ENCODE peak calls at places on chromosome 17, in six cellular contexts. D is ascending aorta; L is left cardiac atrium; S is T-helper 9 cell; Y is fibroblast of mammary gland; Z is activated CD4-positive, alpha-beta T cell treated with anti-CD3 and anti-CD28 coated beads for 24 hours. O is an unnamed sample.

GRCh38 chr17:7579001-7579838 is at the start of gene CD68:
- DNase-seq in D (peak; percentile 88), L (peak; percentile 80), S (no peak), Y (peak; percentile 98), Z (peak; percentile 60), O (peak; percentile 90)

GRCh38 chr17:78844301-78845005 is 3.8 kb upstream of the USP36 start:
- DNase-seq in D (no peak), L (no peak), S (no peak), Y (peak; percentile 28), Z (no peak), O (no peak)

GRCh38 chr17:36602030-36602737 is 801 bp downstream of the MRM1 start:
- DNase-seq in D (no peak), L (no peak), S (no peak), Y (no peak), Z (no peak), O (no peak)

GRCh38 chr17:53950207-53950857 is 127.6 kb downstream of the KIF2B start:
- DNase-seq in D (no peak), L (no peak), S (no peak), Y (no peak), Z (no peak), O (no peak)

GRCh38 chr17:75232786-75233185 is 27.3 kb downstream of the NUP85 start:
- DNase-seq in D (no peak), L (no peak), S (no peak), Y (no peak), Z (no peak), O (no peak)

GRCh38 chr17:81189670-81190530 is 23.9 kb upstream of the AATK start:
- DNase-seq in D (no peak), L (no peak), S (no peak), Y (no peak), Z (no peak), O (no peak)

GRCh38 chr17:13306310-13306962 is 288.6 kb upstream of the ELAC2 start:
- DNase-seq in D (no peak), L (no peak), S (no peak), Y (peak; percentile 96), Z (no peak), O (no peak)

GRCh38 chr17:29567362-29568330 is 809 bp upstream of the ABHD15 start:
- DNase-seq in D (no peak), L (peak; percentile 75), S (peak; percentile 64), Y (no peak), Z (peak; percentile 66), O (peak; percentile 83)

GRCh38 chr17:29061036-29061435 is 18.1 kb downstream of the PIPOX start:
- DNase-seq in D (no peak), L (no peak), S (no peak), Y (no peak), Z (no peak), O (no peak)

GRCh38 chr17:7095642-7096041 is 15.6 kb upstream of the CLEC10A start:
- DNase-seq in D (no peak), L (no peak), S (no peak), Y (no peak), Z (no peak), O (no peak)

GRCh38 chr17:76005263-76006149 is 4.9 kb downstream of the CDK3 start:
- DNase-seq in D (no peak), L (peak; percentile 82), S (peak; percentile 83), Y (peak; percentile 82), Z (peak; percentile 85), O (peak; percentile 85)

GRCh38 chr17:83160443-83161297 is 81.3 kb downstream of the METRNL start:
- DNase-seq in D (no peak), L (no peak), S (no peak), Y (no peak), Z (no peak), O (peak; percentile 54)

GRCh38 chr17:39099686-39100293 is 51.6 kb downstream of the PLXDC1 start:
- DNase-seq in D (no peak), L (peak; percentile 74), S (no peak), Y (peak; percentile 70), Z (no peak), O (peak; percentile 89)

GRCh38 chr17:44223574-44224046 is 4.1 kb upstream of the UBTF start:
- DNase-seq in D (no peak), L (peak; percentile 48), S (no peak), Y (peak; percentile 95), Z (no peak), O (no peak)

GRCh38 chr17:32815460-32815859 is 61.5 kb downstream of the MYO1D start:
- DNase-seq in D (no peak), L (no peak), S (no peak), Y (no peak), Z (no peak), O (no peak)

GRCh38 chr17:78716814-78717393 is 65.2 kb downstream of the CYTH1 start:
- DNase-seq in D (no peak), L (peak; percentile 72), S (no peak), Y (peak; percentile 49), Z (no peak), O (peak; percentile 91)

GRCh38 chr17:3828852-3829232 is 17.2 kb downstream of the NCBP3 start:
- DNase-seq in D (no peak), L (no peak), S (no peak), Y (no peak), Z (no peak), O (no peak)

GRCh38 chr17:18070861-18071340 is 16.8 kb upstream of the DRG2 start:
- DNase-seq in D (no peak), L (no peak), S (no peak), Y (peak; percentile 47), Z (no peak), O (no peak)

GRCh38 chr17:40560592-40561293 is 4.5 kb downstream of the CCR7 start:
- DNase-seq in D (no peak), L (peak; percentile 29), S (peak; percentile 56), Y (peak; percentile 84), Z (peak; percentile 66), O (no peak)

GRCh38 chr17:26765860-26766709 is 527.8 kb upstream of the WSB1 start:
- DNase-seq in D (no peak), L (no peak), S (no peak), Y (no peak), Z (no peak), O (no peak)

GRCh38 chr17:83148317-83149044 is 69.1 kb downstream of the METRNL start:
- DNase-seq in D (no peak), L (no peak), S (no peak), Y (no peak), Z (no peak), O (peak; percentile 53)

GRCh38 chr17:57668332-57668731 is 76.8 kb downstream of the CCDC182 start:
- DNase-seq in D (no peak), L (no peak), S (no peak), Y (no peak), Z (no peak), O (no peak)

GRCh38 chr17:81601525-81602120 is 35.3 kb downstream of the NPLOC4 start:
- DNase-seq in D (no peak), L (no peak), S (peak; percentile 10), Y (peak; percentile 77), Z (no peak), O (no peak)

GRCh38 chr17:9071016-9071415 is 49.7 kb downstream of the NTN1 start:
- DNase-seq in D (no peak), L (no peak), S (no peak), Y (no peak), Z (no peak), O (no peak)

GRCh38 chr17:1034652-1035210 is 37.8 kb downstream of the TIMM22 start:
- DNase-seq in D (no peak), L (no peak), S (no peak), Y (no peak), Z (no peak), O (no peak)

GRCh38 chr17:38982858-38983746 is 15.9 kb upstream of the FBXO47 start:
- DNase-seq in D (no peak), L (peak; percentile 38), S (no peak), Y (peak; percentile 81), Z (no peak), O (peak; percentile 75)

GRCh38 chr17:81028506-81028858 is 6.5 kb upstream of the BAIAP2 start:
- DNase-seq in D (no peak), L (no peak), S (no peak), Y (no peak), Z (no peak), O (peak; percentile 60)

GRCh38 chr17:77167472-77168306 is 26.9 kb downstream of the SEC14L1 start:
- DNase-seq in D (no peak), L (no peak), S (no peak), Y (no peak), Z (no peak), O (no peak)

GRCh38 chr17:75370288-75370687 is 35.2 kb downstream of the GRB2 start:
- DNase-seq in D (no peak), L (peak; percentile 48), S (no peak), Y (peak; percentile 6), Z (no peak), O (peak; percentile 78)